ENCODE peak calls at places on chromosomes 16 and 17, in five cellular contexts. H is head of caudate nucleus; B is stimulated activated CD4-positive, alpha-beta T cell treated with anti-CD3 and anti-CD28 coated beads, Interleukin-1b, Interleukin-23, amount 100 ng/mL, for 24 hours; R is stimulated activated CD8-positive, alpha-beta memory T cell treated with anti-CD3 and anti-CD28 coated beads, Interleukin-15, amount 100 ng/mL, for 4 hours; W is endothelial cell. K is an unnamed sample.

GRCh38 chr17:79340286-79340685 is 265.7 kb downstream of the ENGASE start:
- DNase-seq in W (no peak), H (no peak), R (no peak), B (no peak), K (no peak)

GRCh38 chr17:35889818-35890773 is 9.9 kb upstream of the CCL5 start:
- DNase-seq in W (no peak), B (no peak), R (no peak), H (no peak), K (peak)

GRCh38 chr17:62704381-62704971 is 77.0 kb downstream of the MRC2 start:
- DNase-seq in B (no peak), R (no peak), H (peak), W (peak), K (no peak)

GRCh38 chr17:29661220-29661619 is 38.5 kb upstream of the CORO6 start:
- DNase-seq in H (no peak), R (no peak), B (no peak), W (no peak), K (no peak)

GRCh38 chr16:30356401-30357084 is 1.4 kb upstream of the CD2BP2 start:
- DNase-seq in H (no peak), B (no peak), W (no peak), R (no peak), K (peak)

GRCh38 chr16:4506450-4506849 is 30.3 kb downstream of the HMOX2 start:
- DNase-seq in H (peak), B (no peak), R (peak), W (peak), K (peak)

GRCh38 chr17:222172-222571 is 40.7 kb upstream of the DOC2B start:
- DNase-seq in R (no peak), B (no peak), W (no peak), H (no peak), K (peak)

GRCh38 chr17:50459081-50459676 is 9.5 kb downstream of the CHAD start:
- DNase-seq in R (no peak), W (no peak), H (no peak), B (no peak), K (no peak)

GRCh38 chr17:10156579-10157488 is 41.6 kb downstream of the GAS7 start:
- DNase-seq in B (no peak), H (peak), R (peak), W (no peak), K (peak)

GRCh38 chr17:40309031-40309937 is at the start of gene RARA:
- DNase-seq in H (peak), R (no peak), B (no peak), W (peak), K (peak)

GRCh38 chr17:1693339-1693738 is 8.7 kb upstream of the PRPF8 start:
- DNase-seq in W (no peak), R (no peak), H (no peak), B (no peak), K (no peak)

GRCh38 chr16:55853114-55853513 is 20.2 kb upstream of the CES1 start:
- DNase-seq in H (no peak), R (no peak), W (no peak), B (no peak), K (no peak)

GRCh38 chr17:63279498-63280230 is 166.4 kb downstream of the CYB561 start:
- DNase-seq in B (no peak), W (no peak), H (no peak), R (no peak), K (no peak)

GRCh38 chr17:80596760-80597608 is 52.3 kb downstream of the RPTOR start:
- DNase-seq in H (no peak), R (no peak), W (no peak), B (no peak), K (no peak)

GRCh38 chr17:57210224-57210553 is 46.1 kb upstream of the MSI2 start:
- DNase-seq in B (no peak), H (no peak), W (no peak), R (no peak), K (no peak)

GRCh38 chr16:69179255-69180010 is 7.5 kb upstream of the SNTB2 start:
- DNase-seq in R (no peak), B (no peak), W (no peak), H (no peak), K (no peak)

GRCh38 chr16:35305476-35305875 is 1846.1 kb downstream of the TP53TG3F start:
- DNase-seq in R (no peak), H (no peak), W (no peak), B (no peak), K (no peak)

GRCh38 chr17:3722716-3723115 is 987 bp upstream of the HASPIN start:
- DNase-seq in W (no peak), R (no peak), B (no peak), H (no peak), K (no peak)

GRCh38 chr17:48374650-48375230 is 55.3 kb downstream of the SKAP1 start:
- DNase-seq in H (no peak), R (no peak), W (peak), B (no peak), K (no peak)

GRCh38 chr16:19138601-19139000 is 24.8 kb downstream of the ITPRIPL2 start:
- DNase-seq in R (no peak), W (peak), B (no peak), H (no peak), K (no peak)

GRCh38 chr16:11409398-11409797 is 64.1 kb downstream of the RMI2 start:
- DNase-seq in H (no peak), B (no peak), W (no peak), R (no peak), K (no peak)

GRCh38 chr17:36149296-36149820 is 27.1 kb downstream of the TBC1D3B start:
- DNase-seq in B (no peak), W (no peak), R (no peak), H (no peak), K (no peak)

GRCh38 chr17:3754458-3755334 is 31.0 kb downstream of the HASPIN start:
- DNase-seq in W (peak), B (peak), R (peak), H (no peak), K (no peak)

K was measured in hypothalamus.